ENCODE peak calls at places on chromosome 5, in nine cellular contexts. M, V, O, J, S, E, T, X and C are unnamed samples. For H3K36me3, the result is how much of the 10 kb centered on the place peaks cover.

GRCh38 chr5:52041843-52042242 is 658.6 kb downstream of the ISL1 start:
- DNase-seq in J (no peak), T (no peak), O (no peak), X (no peak), V (no peak), M (no peak), E (no peak), S (no peak), C (no peak)

GRCh38 chr5:179858586-179859427 is at the start of gene MRNIP:
- DNase-seq in M (peak), O (peak), T (peak), S (peak), E (peak), V (peak), X (peak), J (peak), C (peak)

GRCh38 chr5:180825768-180826525 is 23.3 kb upstream of the MGAT1 start:
- DNase-seq in J (no peak), T (peak), X (no peak), V (peak), S (peak), O (peak), M (no peak), E (no peak), C (no peak)

GRCh38 chr5:169584998-169585451 is 1.5 kb downstream of the SPDL1 start:
- DNase-seq in T (peak), M (no peak), S (no peak), O (no peak), E (no peak), X (no peak), J (no peak), V (no peak), C (no peak)

GRCh38 chr5:115584501-115584900 is 17.8 kb downstream of the TICAM2 start:
- DNase-seq in X (no peak), J (no peak), E (no peak), T (no peak), S (no peak), M (no peak), O (no peak), V (no peak), C (no peak)

GRCh38 chr5:24850911-24851310 is 206.1 kb upstream of the CDH10 start:
- DNase-seq in V (no peak), J (no peak), T (peak), M (no peak), S (no peak), X (peak), E (no peak), O (no peak), C (no peak)

GRCh38 chr5:40551706-40552557 is 127.8 kb upstream of the PTGER4 start:
- DNase-seq in X (no peak), E (no peak), T (peak), J (peak), V (no peak), S (peak), O (no peak), M (no peak), C (no peak)

GRCh38 chr5:10856646-10857332 is 95.8 kb upstream of the DAP start:
- DNase-seq in T (peak), J (peak), E (no peak), M (peak), S (peak), O (peak), X (peak), V (peak), C (peak)

GRCh38 chr5:61910771-61911170 is 395.2 kb upstream of the KIF2A start:
- DNase-seq in O (no peak), E (no peak), T (peak), S (no peak), X (no peak), M (no peak), J (no peak), V (no peak), C (no peak)

GRCh38 chr5:80703747-80704146 is 49.0 kb upstream of the DHFR start:
- DNase-seq in V (no peak), J (no peak), X (no peak), T (no peak), O (no peak), S (no peak), E (no peak), M (no peak), C (no peak)

GRCh38 chr5:108642170-108642906 is 105.4 kb upstream of the FER start:
- DNase-seq in M (no peak), O (peak), V (peak), J (no peak), T (peak), X (peak), E (peak), S (peak), C (no peak)

GRCh38 chr5:77301447-77301878 is 91.0 kb downstream of the PDE8B start:
- DNase-seq in V (no peak), X (no peak), J (peak), S (no peak), M (no peak), O (no peak), T (peak), E (no peak), C (no peak)

GRCh38 chr5:21806271-21806670 is 1046.9 kb downstream of the CDH12 start:
- DNase-seq in T (no peak), M (no peak), X (no peak), O (no peak), S (no peak), J (no peak), E (no peak), V (no peak), C (no peak)

GRCh38 chr5:140327589-140327988 is 18.8 kb downstream of the HBEGF start:
- DNase-seq in E (no peak), T (no peak), S (no peak), X (peak), M (no peak), J (no peak), V (no peak), O (no peak), C (no peak)

GRCh38 chr5:94969174-94969573 is 315.7 kb downstream of the MCTP1 start:
- DNase-seq in E (no peak), S (peak), V (no peak), J (no peak), X (peak), O (no peak), T (peak), M (no peak), C (no peak)

GRCh38 chr5:73514418-73514817 is 16.2 kb downstream of the BTF3 start:
- DNase-seq in O (no peak), T (no peak), V (no peak), M (no peak), J (no peak), S (no peak), E (no peak), X (no peak), C (no peak)

GRCh38 chr5:76617675-76618074 is 5.5 kb downstream of the F2RL2 start:
- DNase-seq in S (no peak), O (no peak), E (no peak), M (no peak), T (peak), V (no peak), J (peak), X (no peak), C (no peak)

GRCh38 chr5:55073211-55073610 is 29.2 kb upstream of the GZMA start:
- DNase-seq in M (no peak), E (no peak), X (no peak), J (no peak), O (no peak), T (no peak), S (no peak), V (no peak), C (no peak)

GRCh38 chr5:81626524-81626923 is 124.4 kb downstream of the SSBP2 start:
- DNase-seq in M (no peak), T (peak), J (no peak), X (no peak), E (no peak), O (no peak), V (no peak), S (peak), C (no peak)

GRCh38 chr5:124980174-124980941 is 233.9 kb upstream of the ZNF608 start:
- DNase-seq in M (no peak), V (no peak), J (no peak), O (no peak), S (no peak), X (peak), T (peak), E (peak), C (no peak)

GRCh38 chr5:3122985-3123762 is 371.7 kb upstream of the IRX2 start:
- DNase-seq in O (no peak), M (no peak), J (no peak), S (no peak), T (no peak), E (no peak), V (no peak), X (peak), C (no peak)

GRCh38 chr5:163571755-163572154 is 66.3 kb downstream of the MAT2B start:
- DNase-seq in O (no peak), M (no peak), V (no peak), X (no peak), S (peak), J (peak), E (no peak), T (peak), C (no peak)

GRCh38 chr5:103523319-103523718 is 39.3 kb downstream of the NUDT12 start:
- DNase-seq in O (no peak), X (no peak), M (no peak), T (no peak), J (no peak), S (peak), V (peak), E (no peak), C (no peak)

GRCh38 chr5:173155912-173156311 is 11.6 kb downstream of the BNIP1 start:
- DNase-seq in O (no peak), S (no peak), V (no peak), X (no peak), E (no peak), M (no peak), T (no peak), J (no peak), C (no peak)

GRCh38 chr5:76325876-76326491 is 77.1 kb upstream of the IQGAP2 start:
- DNase-seq in X (no peak), M (no peak), S (no peak), T (no peak), J (no peak), O (no peak), E (peak), V (peak), C (no peak)

GRCh38 chr5:67065237-67065636 is 131.4 kb downstream of the CD180 start:
- DNase-seq in J (no peak), V (no peak), T (no peak), S (no peak), M (no peak), X (no peak), E (no peak), O (no peak), C (no peak)

GRCh38 chr5:122515709-122516431 is 203.8 kb downstream of the SNCAIP start:
- DNase-seq in V (peak), T (peak), S (peak), O (peak), X (peak), M (no peak), J (peak), E (peak), C (no peak)

GRCh38 chr5:65808818-65809217 is 86.8 kb downstream of the NLN start:
- DNase-seq in M (no peak), X (no peak), T (peak), S (no peak), J (no peak), V (no peak), E (no peak), O (no peak), C (no peak)

GRCh38 chr5:14374100-14374499 is 207.5 kb upstream of the OTULINL start:
- DNase-seq in T (no peak), E (no peak), V (no peak), O (no peak), S (no peak), X (peak), M (no peak), J (no peak), C (no peak)

GRCh38 chr5:107975568-107975967 is 304.8 kb upstream of the EFNA5 start:
- DNase-seq in M (no peak), T (no peak), S (no peak), O (no peak), V (no peak), E (no peak), J (no peak), X (peak), C (no peak)

GRCh38 chr5:160291467-160291866 is 20.9 kb downstream of the CCNJL start:
- DNase-seq in T (no peak), J (no peak), S (no peak), X (no peak), E (no peak), M (no peak), V (no peak), O (no peak), C (no peak)

GRCh38 chr5:80031109-80031508 is 4.0 kb upstream of the THBS4 start:
- DNase-seq in X (no peak), S (no peak), J (no peak), M (no peak), T (no peak), E (no peak), V (no peak), O (no peak), C (no peak)

GRCh38 chr5:40799248-40799647 is 1.1 kb upstream of the PRKAA1 start:
- DNase-seq in E (no peak), M (no peak), T (no peak), O (no peak), S (no peak), X (no peak), J (no peak), V (no peak), C (no peak)

GRCh38 chr5:181005791-181006190 is 17.1 kb downstream of the BTNL3 start:
- DNase-seq in M (no peak), S (no peak), E (no peak), O (no peak), X (no peak), J (no peak), V (no peak), T (no peak), C (no peak)

GRCh38 chr5:59390074-59390659 is 503.4 kb downstream of the PDE4D start:
- DNase-seq in X (peak), J (no peak), E (peak), S (peak), O (peak), T (peak), M (no peak), V (no peak), C (no peak)

GRCh38 chr5:135930029-135930948 is 24.5 kb downstream of the LECT2 start:
- DNase-seq in T (peak), V (no peak), E (no peak), J (no peak), O (no peak), M (peak), X (peak), S (peak), C (no peak)

GRCh38 chr5:173327948-173328895 is at the start of gene STC2:
- DNase-seq in T (peak), V (peak), S (peak), O (peak), E (no peak), X (peak), M (peak), J (peak), C (peak)

GRCh38 chr5:89930591-89931383 is 478.8 kb downstream of the CETN3 start:
- DNase-seq in E (no peak), S (no peak), O (no peak), V (no peak), T (peak), M (no peak), J (peak), X (no peak), C (no peak)

GRCh38 chr5:7871560-7872113 is 2.7 kb downstream of the MTRR start:
- DNase-seq in E (no peak), O (no peak), S (no peak), J (no peak), X (no peak), T (no peak), M (no peak), V (peak), C (no peak)

DNA sequence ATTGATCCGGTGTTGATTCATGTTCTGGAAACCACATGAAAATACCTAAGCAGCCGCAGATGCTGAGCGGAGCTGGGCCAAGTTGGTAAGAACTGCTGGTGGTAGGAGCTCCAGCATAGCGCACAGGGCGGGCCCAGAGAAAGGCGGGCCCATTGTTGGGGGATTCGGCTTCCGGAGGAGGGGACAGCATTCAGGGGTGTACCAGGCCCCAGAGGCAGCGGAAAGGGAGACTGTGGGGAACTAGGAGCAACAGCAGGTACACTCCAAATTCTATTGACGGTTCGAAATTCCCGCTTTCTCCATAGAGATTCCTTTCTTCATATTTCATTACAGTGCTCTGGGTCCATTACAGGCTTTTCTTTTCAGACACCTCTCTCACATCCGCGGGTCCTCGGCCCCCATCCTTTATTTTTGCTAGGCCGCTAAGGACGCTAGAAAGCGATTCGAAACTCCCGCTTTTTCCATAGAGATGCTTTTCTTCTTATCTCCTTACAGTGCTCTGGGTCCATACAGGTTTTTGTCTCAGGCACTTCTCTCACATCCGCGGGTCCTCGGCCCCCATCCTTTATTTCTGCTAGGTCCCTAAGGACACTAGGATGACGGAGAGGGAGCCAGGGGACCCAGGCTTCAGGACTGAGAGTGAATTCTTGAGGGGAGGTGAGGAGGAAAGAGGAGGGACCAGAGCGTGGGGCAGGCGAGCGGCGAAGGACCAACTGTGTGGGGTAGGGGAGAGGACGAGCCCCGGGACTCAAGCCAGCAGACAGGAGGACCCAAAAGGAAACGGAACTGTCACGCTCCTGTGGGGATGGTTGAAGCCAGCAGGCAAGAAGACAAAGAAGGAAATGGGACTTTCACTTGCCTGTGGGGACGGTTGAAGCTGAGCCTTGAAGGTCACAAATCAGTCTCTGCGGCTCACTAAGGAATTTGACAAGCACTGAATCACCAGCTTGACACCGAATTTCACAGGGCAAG is at the start of gene CCDC152:
- DNase-seq in X (peak), M (peak), V (no peak), T (peak), S (no peak), J (no peak), E (no peak), O (no peak), C (no peak)
- H3K4me3 ChIP-seq in X (peak), M (peak), V (no peak), T (peak), S (no peak), J (peak), E (peak), O (peak), C (peak)

DNA sequence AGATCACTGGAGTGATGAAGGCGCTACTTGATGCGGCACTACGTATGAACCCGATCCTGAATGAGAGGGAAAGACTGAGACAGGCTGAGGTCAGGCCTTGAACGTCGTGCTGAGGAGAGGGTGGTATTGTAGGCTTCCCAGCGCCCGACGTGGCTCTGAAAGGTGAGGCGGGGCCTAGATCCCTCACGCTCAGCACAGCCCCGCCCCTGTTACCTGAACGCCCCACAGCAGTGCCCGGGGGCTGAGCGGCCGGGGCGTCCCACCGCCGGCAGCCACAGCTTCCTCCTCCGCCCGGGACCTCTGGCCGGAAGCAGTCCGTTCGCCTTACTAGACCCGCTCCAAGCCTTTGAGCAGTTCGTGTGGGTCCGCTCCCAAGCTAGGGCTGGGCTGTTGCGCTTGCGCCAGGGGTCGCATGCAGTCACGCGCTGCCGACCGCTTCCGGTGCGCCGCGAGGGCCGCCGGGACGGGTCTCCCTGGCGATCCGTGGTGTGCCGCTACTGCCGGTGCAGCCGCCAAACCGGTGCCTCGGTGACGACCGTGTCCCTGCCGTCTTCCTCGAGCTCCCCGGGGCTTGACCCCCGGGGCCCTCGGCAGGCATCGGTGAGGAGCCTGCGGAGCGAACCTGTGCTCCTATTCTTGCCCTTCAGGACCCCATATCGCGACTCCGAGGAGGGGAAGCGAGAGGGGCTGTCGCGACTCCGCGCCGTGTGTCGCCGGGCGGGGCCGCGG is at the start of the genes HMGXB3 and TIGD6:
- DNase-seq in M (peak), J (peak), V (peak), O (peak), X (peak), S (peak), E (peak), T (peak), C (peak)
- TF ChIP-seq CTCF in M (no peak), J (peak), V (no peak), O (no peak), X (no peak), S (no peak), E (no peak), T (no peak), C (no peak)

DNA sequence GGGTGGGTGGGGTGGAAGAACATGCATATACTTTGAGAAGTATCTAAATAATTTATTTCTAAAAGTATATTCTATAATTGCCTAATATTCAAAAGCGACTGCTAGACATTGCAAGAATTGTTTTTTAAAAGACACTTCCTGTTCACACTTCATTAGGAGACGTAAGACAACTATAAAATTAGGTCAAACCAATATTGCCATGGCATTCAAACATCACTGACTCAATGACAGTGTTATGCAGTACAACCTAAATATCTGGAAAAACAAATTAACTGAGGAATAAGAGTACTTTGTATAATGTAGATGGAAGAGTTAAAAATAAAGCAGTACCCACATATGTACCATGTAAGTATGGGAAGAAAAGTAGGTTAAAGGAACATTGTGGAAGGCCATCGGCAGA is 4.5 kb downstream of the CCNH start:
- DNase-seq in E (no peak), M (no peak), J (no peak), V (no peak), O (no peak), X (no peak), T (no peak), S (no peak), C (no peak)
- H3K36me3 ChIP-seq in E (under half), M (under half), J (under half), V (under half), O (half or more), X (under half), T (under half), S (under half), C (half or more)

GRCh38 chr5:150152636-150153462 is 2.8 kb downstream of the PDGFRB start:
- DNase-seq in X (no peak), M (no peak), E (no peak), S (no peak), O (no peak), V (no peak), T (peak), J (no peak), C (no peak)
- H3K4me3 ChIP-seq in X (no peak), M (peak), E (peak), S (no peak), O (peak), V (peak), T (peak), J (peak), C (peak)